ENCODE peak calls at places on chromosome 17, in six cellular contexts. One of them, this sample, is unnamed.

GRCh38 chr17:81995463-81996231 is 18.2 kb downstream of the ASPSCR1 start:
- DNase-seq in heart right ventricle: no peak
- DNase-seq in foreskin fibroblast: no peak
- DNase-seq in dorsolateral prefrontal cortex: no peak
- DNase-seq in HFF-Myc: no peak
- DNase-seq in fibroblast of pulmonary artery: no peak
- DNase-seq in this sample: no peak

GRCh38 chr17:74212913-74213791 is at the start of gene TTYH2:
- DNase-seq in HFF-Myc: peak
- DNase-seq in fibroblast of pulmonary artery: peak
- DNase-seq in heart right ventricle: peak
- DNase-seq in dorsolateral prefrontal cortex: peak
- DNase-seq in foreskin fibroblast: peak
- DNase-seq in this sample: no peak

GRCh38 chr17:68763551-68763950 is 162.4 kb upstream of the FAM20A start:
- DNase-seq in HFF-Myc: no peak
- DNase-seq in fibroblast of pulmonary artery: no peak
- DNase-seq in dorsolateral prefrontal cortex: no peak
- DNase-seq in heart right ventricle: no peak
- DNase-seq in foreskin fibroblast: no peak
- DNase-seq in this sample: no peak

GRCh38 chr17:49035470-49036269 is 38.5 kb downstream of the IGF2BP1 start:
- DNase-seq in heart right ventricle: peak
- DNase-seq in HFF-Myc: no peak
- DNase-seq in dorsolateral prefrontal cortex: no peak
- DNase-seq in fibroblast of pulmonary artery: peak
- DNase-seq in foreskin fibroblast: no peak
- DNase-seq in this sample: no peak

GRCh38 chr17:82925336-82925735 is 85.5 kb upstream of the ZNF750 start:
- DNase-seq in foreskin fibroblast: no peak
- DNase-seq in fibroblast of pulmonary artery: no peak
- DNase-seq in HFF-Myc: no peak
- DNase-seq in dorsolateral prefrontal cortex: no peak
- DNase-seq in heart right ventricle: no peak
- DNase-seq in this sample: no peak

GRCh38 chr17:42039794-42040763 is 10.3 kb downstream of the C17orf113 start:
- DNase-seq in HFF-Myc: no peak
- DNase-seq in fibroblast of pulmonary artery: no peak
- DNase-seq in heart right ventricle: no peak
- DNase-seq in dorsolateral prefrontal cortex: no peak
- DNase-seq in foreskin fibroblast: no peak
- DNase-seq in this sample: no peak

GRCh38 chr17:20066253-20066652 is 57.1 kb downstream of the SPECC1 start:
- DNase-seq in foreskin fibroblast: peak
- DNase-seq in HFF-Myc: peak
- DNase-seq in heart right ventricle: peak
- DNase-seq in fibroblast of pulmonary artery: peak
- DNase-seq in dorsolateral prefrontal cortex: peak
- DNase-seq in this sample: peak

GRCh38 chr17:34378664-34379101 is 15.7 kb upstream of the CCL1 start:
- DNase-seq in dorsolateral prefrontal cortex: no peak
- DNase-seq in foreskin fibroblast: no peak
- DNase-seq in heart right ventricle: no peak
- DNase-seq in fibroblast of pulmonary artery: peak
- DNase-seq in HFF-Myc: no peak
- DNase-seq in this sample: no peak

GRCh38 chr17:4043862-4044261 is 79.6 kb upstream of the ATP2A3 start:
- DNase-seq in HFF-Myc: no peak
- DNase-seq in fibroblast of pulmonary artery: no peak
- DNase-seq in heart right ventricle: no peak
- DNase-seq in foreskin fibroblast: no peak
- DNase-seq in dorsolateral prefrontal cortex: no peak
- DNase-seq in this sample: no peak

GRCh38 chr17:15392326-15392739 is 50.9 kb upstream of the TEKT3 start:
- DNase-seq in fibroblast of pulmonary artery: peak
- DNase-seq in dorsolateral prefrontal cortex: no peak
- DNase-seq in HFF-Myc: peak
- DNase-seq in foreskin fibroblast: peak
- DNase-seq in heart right ventricle: no peak
- DNase-seq in this sample: peak

GRCh38 chr17:1005361-1005946 is 8.5 kb downstream of the TIMM22 start:
- DNase-seq in heart right ventricle: peak
- DNase-seq in fibroblast of pulmonary artery: peak
- DNase-seq in HFF-Myc: no peak
- DNase-seq in foreskin fibroblast: peak
- DNase-seq in dorsolateral prefrontal cortex: peak
- DNase-seq in this sample: no peak

GRCh38 chr17:27244481-27245223 is 49.3 kb upstream of the WSB1 start:
- DNase-seq in dorsolateral prefrontal cortex: no peak
- DNase-seq in HFF-Myc: peak
- DNase-seq in heart right ventricle: peak
- DNase-seq in fibroblast of pulmonary artery: peak
- DNase-seq in foreskin fibroblast: peak
- DNase-seq in this sample: peak

GRCh38 chr17:45451131-45451530 is 18.5 kb upstream of the ARHGAP27 start:
- DNase-seq in dorsolateral prefrontal cortex: no peak
- DNase-seq in fibroblast of pulmonary artery: no peak
- DNase-seq in foreskin fibroblast: no peak
- DNase-seq in heart right ventricle: no peak
- DNase-seq in HFF-Myc: no peak
- DNase-seq in this sample: no peak

GRCh38 chr17:82930043-82930923 is 90.5 kb upstream of the ZNF750 start:
- DNase-seq in foreskin fibroblast: no peak
- DNase-seq in dorsolateral prefrontal cortex: no peak
- DNase-seq in heart right ventricle: no peak
- DNase-seq in fibroblast of pulmonary artery: no peak
- DNase-seq in HFF-Myc: no peak
- DNase-seq in this sample: no peak

DNA sequence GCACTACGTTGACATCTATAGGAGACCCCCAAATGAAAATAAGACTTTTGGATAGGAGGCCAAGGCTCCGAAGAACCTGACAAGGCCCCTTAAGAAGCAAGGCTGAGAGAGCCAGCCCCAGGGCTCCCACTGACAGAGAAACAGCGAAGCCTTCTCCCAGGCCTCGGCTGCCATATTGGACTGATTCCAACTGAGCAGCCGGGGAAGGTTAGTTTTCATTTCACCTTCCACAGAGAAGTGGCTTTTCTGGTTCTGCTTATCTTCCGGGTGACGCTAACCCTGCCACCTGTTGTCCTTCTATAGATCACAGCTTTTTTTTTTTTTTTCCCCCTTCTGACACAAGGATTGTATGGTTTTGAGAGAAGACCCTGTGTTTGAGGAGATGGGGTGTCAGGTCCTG is 356.7 kb downstream of the SOX9 start:
- DNase-seq in fibroblast of pulmonary artery: no peak
- DNase-seq in foreskin fibroblast: no peak
- DNase-seq in heart right ventricle: no peak
- DNase-seq in dorsolateral prefrontal cortex: no peak
- DNase-seq in HFF-Myc: no peak
- DNase-seq in this sample: no peak
- TF ChIP-seq CTCF in fibroblast of pulmonary artery: no peak
- TF ChIP-seq CTCF in foreskin fibroblast: no peak
- TF ChIP-seq CTCF in heart right ventricle: no peak
- TF ChIP-seq CTCF in dorsolateral prefrontal cortex: no peak
- TF ChIP-seq CTCF in HFF-Myc: no peak
- TF ChIP-seq CTCF in this sample: no peak

DNA sequence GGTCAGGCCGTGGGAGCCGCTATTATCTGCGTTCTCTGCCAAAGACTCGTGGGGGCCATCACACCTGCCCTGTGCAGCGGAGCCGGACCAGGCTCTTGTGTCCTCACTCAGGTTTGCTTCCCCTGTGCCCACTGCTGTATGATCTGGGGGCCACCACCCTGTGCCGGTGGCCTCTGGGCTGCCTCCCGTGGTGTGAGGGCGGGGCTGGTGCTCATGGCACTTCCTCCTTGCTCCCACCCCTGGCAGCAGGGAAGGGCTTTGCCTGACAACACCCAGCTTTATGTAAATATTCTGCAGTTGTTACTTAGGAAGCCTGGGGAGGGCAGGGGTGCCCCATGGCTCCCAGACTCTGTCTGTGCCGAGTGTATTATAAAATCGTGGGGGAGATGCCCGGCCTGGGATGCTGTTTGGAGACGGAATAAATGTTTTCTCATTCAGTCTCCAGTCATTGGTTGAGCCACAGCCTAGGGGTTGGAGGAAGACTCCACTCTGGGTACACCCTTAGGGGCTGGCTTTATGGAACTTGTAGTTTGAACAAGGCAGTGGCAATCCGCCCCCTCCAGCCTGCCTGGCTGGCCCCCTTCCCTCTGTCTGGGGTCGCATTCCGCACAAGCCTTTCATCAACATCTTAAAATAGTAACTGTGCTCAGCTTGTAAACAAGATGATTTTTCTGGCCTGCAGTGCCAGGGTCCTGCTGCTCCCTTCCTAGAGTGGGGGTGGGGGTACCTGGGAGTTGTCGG is 4.1 kb downstream of the SYNGR2 start:
- DNase-seq in fibroblast of pulmonary artery: no peak
- DNase-seq in heart right ventricle: peak
- DNase-seq in foreskin fibroblast: no peak
- DNase-seq in HFF-Myc: no peak
- DNase-seq in dorsolateral prefrontal cortex: no peak
- DNase-seq in this sample: no peak
- H3K4me3 ChIP-seq in fibroblast of pulmonary artery: no peak
- H3K4me3 ChIP-seq in heart right ventricle: no peak
- H3K4me3 ChIP-seq in foreskin fibroblast: no peak
- H3K4me3 ChIP-seq in HFF-Myc: no peak
- H3K4me3 ChIP-seq in dorsolateral prefrontal cortex: no peak
- H3K4me3 ChIP-seq in this sample: no peak

DNA sequence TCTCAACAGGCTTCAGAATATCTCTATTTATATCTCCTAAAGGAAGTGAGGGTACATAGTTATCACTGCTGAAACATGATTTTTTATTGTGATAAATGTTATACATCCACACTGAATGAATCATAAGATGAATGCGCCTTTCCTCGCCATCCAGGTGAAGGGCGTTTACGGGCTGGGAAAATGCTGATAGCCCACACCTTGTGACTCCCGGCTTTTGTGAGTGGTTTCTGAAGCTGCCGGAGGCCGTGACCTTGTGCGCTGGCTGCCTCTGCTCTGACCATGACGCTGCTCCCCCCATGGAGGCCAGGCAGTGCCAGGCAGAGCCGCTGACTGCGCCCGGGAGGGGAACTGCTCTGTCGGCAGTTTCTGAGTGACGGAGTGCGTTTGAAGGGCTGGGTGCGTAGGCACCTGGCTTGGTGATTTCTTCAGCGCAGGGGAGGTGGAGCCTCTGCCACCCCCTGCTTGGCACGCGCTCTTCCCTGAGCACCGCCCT is 97.2 kb downstream of the RAP1GAP2 start:
- DNase-seq in foreskin fibroblast: no peak
- DNase-seq in dorsolateral prefrontal cortex: no peak
- DNase-seq in heart right ventricle: no peak
- DNase-seq in fibroblast of pulmonary artery: no peak
- DNase-seq in HFF-Myc: no peak
- DNase-seq in this sample: no peak
- TF ChIP-seq CTCF in foreskin fibroblast: no peak
- TF ChIP-seq CTCF in dorsolateral prefrontal cortex: no peak
- TF ChIP-seq CTCF in heart right ventricle: no peak
- TF ChIP-seq CTCF in fibroblast of pulmonary artery: no peak
- TF ChIP-seq CTCF in HFF-Myc: no peak
- TF ChIP-seq CTCF in this sample: no peak

GRCh38 chr17:9986754-9987382 is 81.8 kb upstream of the RCVRN start:
- DNase-seq in HFF-Myc: no peak
- DNase-seq in dorsolateral prefrontal cortex: peak
- DNase-seq in foreskin fibroblast: no peak
- DNase-seq in fibroblast of pulmonary artery: no peak
- DNase-seq in heart right ventricle: no peak
- DNase-seq in this sample: no peak

GRCh38 chr17:9985622-9986021 is 80.6 kb upstream of the RCVRN start:
- DNase-seq in foreskin fibroblast: no peak
- DNase-seq in dorsolateral prefrontal cortex: no peak
- DNase-seq in HFF-Myc: no peak
- DNase-seq in fibroblast of pulmonary artery: no peak
- DNase-seq in heart right ventricle: no peak
- DNase-seq in this sample: no peak

GRCh38 chr17:9984768-9985167 is 79.7 kb upstream of the RCVRN start:
- DNase-seq in foreskin fibroblast: no peak
- DNase-seq in HFF-Myc: no peak
- DNase-seq in heart right ventricle: no peak
- DNase-seq in dorsolateral prefrontal cortex: no peak
- DNase-seq in fibroblast of pulmonary artery: no peak
- DNase-seq in this sample: no peak

GRCh38 chr17:9991351-9991750 is 86.3 kb upstream of the RCVRN start:
- DNase-seq in HFF-Myc: no peak
- DNase-seq in dorsolateral prefrontal cortex: no peak
- DNase-seq in foreskin fibroblast: no peak
- DNase-seq in heart right ventricle: no peak
- DNase-seq in fibroblast of pulmonary artery: no peak
- DNase-seq in this sample: no peak

DNA sequence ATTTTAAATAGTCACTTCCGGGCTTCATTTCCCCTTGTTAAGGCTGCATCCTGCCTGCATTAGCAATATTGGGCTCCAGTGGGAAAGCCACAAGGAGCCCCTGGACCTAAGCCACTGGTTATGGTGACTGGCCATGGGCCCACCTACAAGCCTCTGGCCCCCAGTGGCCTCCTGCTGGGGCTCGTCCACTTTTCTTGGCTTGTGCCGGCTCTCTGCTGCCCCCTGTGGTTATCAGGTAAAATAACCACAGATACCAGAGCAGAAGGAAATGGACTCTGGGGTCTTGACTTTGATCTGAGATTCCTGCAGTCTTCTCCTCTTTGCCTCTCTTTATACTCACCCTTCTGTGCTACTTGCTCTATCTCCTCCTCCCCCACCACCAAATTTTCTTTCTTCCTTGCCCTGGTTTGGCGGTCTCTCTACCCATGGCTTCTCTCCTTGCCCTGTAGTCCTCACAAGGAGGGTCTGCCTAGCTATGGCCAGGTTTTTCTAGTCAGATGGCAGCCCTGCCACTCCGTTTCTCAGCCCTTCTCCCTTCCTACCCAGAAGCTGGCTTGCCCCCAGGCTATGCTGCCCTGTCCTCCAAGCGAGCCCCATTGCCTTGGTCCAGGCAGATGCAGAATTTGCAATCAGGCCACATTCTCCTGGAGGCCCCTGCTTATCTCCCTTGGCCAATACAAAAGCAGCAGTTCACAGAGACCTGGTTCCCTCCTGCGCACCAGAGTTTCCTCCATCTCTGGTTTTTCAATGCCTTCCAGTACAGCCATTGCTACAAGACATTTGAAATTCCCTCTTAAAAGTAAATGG is 82.9 kb upstream of the RCVRN start:
- DNase-seq in fibroblast of pulmonary artery: peak
- DNase-seq in dorsolateral prefrontal cortex: no peak
- DNase-seq in HFF-Myc: no peak
- DNase-seq in heart right ventricle: peak
- DNase-seq in foreskin fibroblast: peak
- DNase-seq in this sample: no peak
- H3K4me3 ChIP-seq in fibroblast of pulmonary artery: no peak
- H3K4me3 ChIP-seq in dorsolateral prefrontal cortex: no peak
- H3K4me3 ChIP-seq in HFF-Myc: no peak
- H3K4me3 ChIP-seq in heart right ventricle: no peak
- H3K4me3 ChIP-seq in foreskin fibroblast: no peak
- H3K4me3 ChIP-seq in this sample: no peak